ENCODE peak calls at places on chromosomes 3 and 15, in six cellular contexts. G is non-pigmented ciliary epithelial cell; B is stimulated activated CD8-positive, alpha-beta memory T cell treated with anti-CD3 and anti-CD28 coated beads, Interleukin-15, amount 100 ng/mL, for 48 hours; D is activated T-helper 2 cell treated with anti-CD3 and anti-CD28 coated beads, Interferon-gamma antibody, Interleukin-2, Interleukin-4, amounts not matched to agents 10 μg/mL and 5 μg/mL and 100 μg/mL, durations not matched to agents 14 hours and 24 hours and 36 hours; N is OCI-LY7; K is iPS DF 6.9. U is an unnamed sample.

GRCh38 chr3:197784019-197784585 is 7.0 kb upstream of the LRCH3 start:
- DNase-seq in G (no peak), N (no peak), B (no peak), D (no peak), K (no peak), U (no peak)

GRCh38 chr3:14507757-14508504 is 32.2 kb downstream of the GRIP2 start:
- DNase-seq in N (no peak), G (no peak), D (no peak), B (no peak), K (no peak), U (no peak)

GRCh38 chr3:185900228-185900627 is 37.6 kb downstream of the TRA2B start:
- DNase-seq in G (peak; percentile 82), D (no peak), N (no peak), K (no peak), B (no peak), U (peak; percentile 66)

GRCh38 chr3:138097192-138097829 is 18.1 kb downstream of the DZIP1L start:
- DNase-seq in G (no peak), N (no peak), K (no peak), D (no peak), B (no peak), U (no peak)

GRCh38 chr3:136671921-136672320 is 80.3 kb downstream of the STAG1 start:
- DNase-seq in N (no peak), B (no peak), K (no peak), D (no peak), G (peak; percentile 22), U (no peak)

GRCh38 chr3:24683090-24683489 is 188.4 kb upstream of the THRB start:
- DNase-seq in K (no peak), G (no peak), D (no peak), N (no peak), B (no peak), U (peak; percentile 74)

GRCh38 chr3:178439504-178439903 is 96.7 kb upstream of the KCNMB2 start:
- DNase-seq in K (no peak), D (no peak), N (no peak), G (no peak), B (no peak), U (no peak)

GRCh38 chr15:52071570-52071969 is 41.0 kb downstream of the BCL2L10 start:
- DNase-seq in D (no peak), K (no peak), B (no peak), G (no peak), N (no peak), U (no peak)

GRCh38 chr15:80730931-80731330 is 35.8 kb downstream of the ABHD17C start:
- DNase-seq in N (no peak), B (no peak), K (no peak), D (no peak), G (no peak), U (no peak)

GRCh38 chr3:124395584-124396340 is 334.5 kb upstream of the UMPS start:
- DNase-seq in G (no peak), N (no peak), K (no peak), D (no peak), B (no peak), U (no peak)

GRCh38 chr3:119751423-119751822 is 30.5 kb upstream of the NR1I2 start:
- DNase-seq in G (no peak), N (no peak), D (no peak), B (no peak), K (no peak), U (no peak)

U was measured in HS-27A.